ENCODE peak calls at places on chromosome 18, in five cellular contexts. H is adrenal gland, V is uterus, J is OCI-LY7, A is heart right ventricle. I is an unnamed sample.

GRCh38 chr18:22609642-22610041 is 191.9 kb upstream of the CTAGE1 start:
- DNase-seq in J (no peak), H (peak; percentile 79), V (peak; percentile 59), A (peak; percentile 66), I (peak; percentile 71)

GRCh38 chr18:23438608-23439366 is 14.3 kb upstream of the RIOK3 start:
- DNase-seq in J (no peak), H (no peak), V (no peak), A (no peak), I (no peak)

GRCh38 chr18:79950440-79951341 is 762 bp downstream of the SLC66A2 start:
- DNase-seq in J (peak; percentile 25), A (peak; percentile 50), H (peak; percentile 58), V (no peak), I (no peak)

GRCh38 chr18:79926306-79926705 is 25.1 kb downstream of the SLC66A2 start:
- DNase-seq in A (no peak), H (peak; percentile 4), J (no peak), V (peak; percentile 4), I (no peak)

GRCh38 chr18:72091369-72091768 is 452.8 kb downstream of the CBLN2 start:
- DNase-seq in A (no peak), H (no peak), V (no peak), J (peak; percentile 21), I (no peak)

GRCh38 chr18:79393626-79394401 is 1.9 kb upstream of the NFATC1 start:
- DNase-seq in J (peak; percentile 17), A (peak; percentile 96), V (peak; percentile 97), H (peak; percentile 81), I (peak; percentile 96)

GRCh38 chr18:39624934-39625333 is 2059.3 kb upstream of the CELF4 start:
- DNase-seq in V (no peak), J (no peak), A (no peak), H (no peak), I (no peak)

GRCh38 chr18:5461056-5461455 is 82.7 kb downstream of the EPB41L3 start:
- DNase-seq in H (no peak), V (no peak), A (no peak), J (no peak), I (no peak)

GRCh38 chr18:23838801-23839366 is 149.6 kb downstream of the LAMA3 start:
- DNase-seq in V (no peak), A (no peak), J (no peak), H (no peak), I (no peak)

GRCh38 chr18:52902188-52902587 is 562.2 kb downstream of the DCC start:
- DNase-seq in A (no peak), H (no peak), V (no peak), J (no peak), I (no peak)

DNA sequence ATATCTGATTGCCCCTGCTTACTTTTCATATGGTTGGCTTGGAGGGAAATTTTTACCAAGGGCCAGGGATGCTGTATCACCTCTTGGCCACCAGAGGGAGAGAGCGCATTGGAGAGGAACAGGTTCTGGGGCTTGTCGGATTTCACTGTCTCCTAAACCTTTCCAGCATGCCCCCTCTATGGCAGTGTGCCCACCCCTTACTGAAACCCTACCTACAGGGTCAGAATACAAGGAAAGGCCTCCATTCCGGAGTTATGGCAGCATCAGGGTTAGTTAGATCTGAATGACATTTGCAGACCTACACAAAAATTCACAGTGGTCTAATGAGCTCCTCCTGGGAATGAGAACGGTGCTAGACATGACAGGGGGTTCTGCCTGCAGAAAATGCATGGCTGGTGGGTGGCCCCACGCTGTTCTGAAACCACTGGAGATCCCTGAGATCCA is 5.8 kb downstream of the SLC14A2 start:
- DNase-seq in H (peak; percentile 30), V (peak; percentile 56), A (no peak), J (peak; percentile 0), I (no peak)
- H3K4me1 ChIP-seq in H (peaks cover 10% of the 10 kb centered on the region), V (peaks cover 11% of the 10 kb centered on the region), A (peaks cover 21% of the 10 kb centered on the region), J (no peaks in the 10 kb centered on the region), I (peaks cover 14% of the 10 kb centered on the region)

DNA sequence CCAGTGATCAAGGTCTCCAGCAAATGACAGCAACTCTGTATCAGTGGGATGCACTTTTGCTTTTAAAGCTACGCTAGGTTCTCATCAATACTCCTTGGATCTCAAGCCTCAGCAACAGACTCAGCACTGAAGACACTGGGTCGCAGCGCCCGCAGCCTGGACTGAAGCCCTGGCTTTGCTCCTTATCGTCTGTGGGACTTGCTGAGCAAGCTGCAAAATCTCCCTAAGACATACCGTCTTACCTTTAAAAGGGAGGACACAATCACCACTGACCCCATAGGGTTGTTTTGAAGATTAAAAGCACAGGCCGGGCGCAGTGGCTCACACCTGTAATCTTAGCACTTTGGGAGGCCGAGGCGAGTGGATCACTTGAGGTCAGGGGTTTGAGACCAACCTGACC is 8.1 kb downstream of the CYB5A start:
- DNase-seq in J (no peak), V (no peak), A (no peak), H (no peak), I (no peak)
- H3K4me1 ChIP-seq in J (no peaks in the 10 kb centered on the region), V (peaks cover 15% of the 10 kb centered on the region), A (peaks cover 73% of the 10 kb centered on the region), H (no peaks in the 10 kb centered on the region), I (peaks cover 88% of the 10 kb centered on the region)

GRCh38 chr18:59690216-59691045 is 6.8 kb downstream of the CCBE1 start:
- DNase-seq in V (no peak), A (no peak), J (no peak), H (no peak), I (no peak)

GRCh38 chr18:59681521-59682004 is 15.7 kb downstream of the CCBE1 start:
- DNase-seq in H (no peak), J (no peak), A (no peak), V (no peak), I (no peak)

GRCh38 chr18:59691046-59691395 is 6.2 kb downstream of the CCBE1 start:
- DNase-seq in A (no peak), J (no peak), H (no peak), V (no peak), I (no peak)

GRCh38 chr18:59685501-59685900 is 11.7 kb downstream of the CCBE1 start:
- DNase-seq in A (no peak), J (no peak), H (no peak), V (no peak), I (no peak)

DNA sequence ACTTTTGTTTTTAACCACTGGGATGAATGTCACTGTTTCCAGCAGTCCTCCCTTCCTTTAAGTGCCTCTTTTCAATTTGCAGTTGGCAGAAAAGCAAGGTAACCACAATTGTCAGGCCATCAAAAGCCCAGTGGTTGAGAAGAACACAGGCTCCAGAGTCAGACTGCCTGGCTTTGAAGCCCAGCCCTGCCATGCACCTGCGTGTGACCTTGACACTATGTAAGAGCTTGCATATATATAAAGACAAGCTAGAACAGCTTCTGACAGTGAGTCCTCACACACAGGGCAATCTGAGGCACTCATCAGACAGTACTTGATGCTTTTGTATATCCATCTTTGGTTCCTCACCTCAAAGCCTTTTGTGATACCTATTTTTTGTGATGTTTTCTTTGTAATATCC is 11.0 kb downstream of the CCBE1 start:
- DNase-seq in A (no peak), J (no peak), V (no peak), H (no peak), I (no peak)
- H3K4me1 ChIP-seq in A (no peaks in the 10 kb centered on the region), J (no peaks in the 10 kb centered on the region), V (no peaks in the 10 kb centered on the region), H (no peaks in the 10 kb centered on the region), I (peaks cover 12% of the 10 kb centered on the region)

GRCh38 chr18:3604260-3604625 is 154.3 kb downstream of the TGIF1 start:
- DNase-seq in J (no peak), H (no peak), A (no peak), V (no peak), I (no peak)
- H3K4me1 ChIP-seq in J (peaks cover 48% of the 10 kb centered on the region), H (peaks cover 28% of the 10 kb centered on the region), A (peaks cover 29% of the 10 kb centered on the region), V (no peaks in the 10 kb centered on the region), I (peaks cover 43% of the 10 kb centered on the region)

GRCh38 chr18:2083691-2084090 is 487.6 kb downstream of the METTL4 start:
- DNase-seq in A (peak; percentile 8), J (peak; percentile 15), H (no peak), V (no peak), I (no peak)
- H3K4me1 ChIP-seq in A (peaks cover 8% of the 10 kb centered on the region), J (no peaks in the 10 kb centered on the region), H (no peaks in the 10 kb centered on the region), V (no peaks in the 10 kb centered on the region), I (peaks cover 7% of the 10 kb centered on the region)

GRCh38 chr18:34028341-34028740 is 196.4 kb downstream of the NOL4 start:
- DNase-seq in H (no peak), A (no peak), V (no peak), J (no peak), I (no peak)
- H3K4me1 ChIP-seq in H (no peaks in the 10 kb centered on the region), A (no peaks in the 10 kb centered on the region), V (no peaks in the 10 kb centered on the region), J (no peaks in the 10 kb centered on the region), I (no peaks in the 10 kb centered on the region)

GRCh38 chr18:31683968-31684278 is 458 bp downstream of the B4GALT6 start:
- DNase-seq in V (no peak), A (no peak), H (no peak), J (no peak), I (no peak)

GRCh38 chr18:31684279-31685096 is at the start of gene B4GALT6:
- DNase-seq in J (peak; percentile 62), A (peak; percentile 30), H (peak; percentile 30), V (no peak), I (no peak)

GRCh38 chr18:31680836-31681568 is 3.4 kb downstream of the B4GALT6 start:
- DNase-seq in H (no peak), V (no peak), J (peak; percentile 54), A (no peak), I (no peak)

GRCh38 chr18:31685097-31686082 is 1.0 kb upstream of the B4GALT6 start:
- DNase-seq in A (peak; percentile 70), J (peak; percentile 82), V (peak; percentile 27), H (peak; percentile 70), I (peak; percentile 64)

GRCh38 chr18:31683106-31683505 is 1.3 kb downstream of the B4GALT6 start:
- DNase-seq in A (no peak), H (no peak), V (no peak), J (no peak), I (no peak)
- H3K4me1 ChIP-seq in A (peaks cover 26% of the 10 kb centered on the region), H (peaks cover 34% of the 10 kb centered on the region), V (no peaks in the 10 kb centered on the region), J (peaks cover 37% of the 10 kb centered on the region), I (peaks cover 43% of the 10 kb centered on the region)

I was measured in left ventricle myocardium inferior.